ENCODE peak calls at places on chromosomes 6 and 20, in seven cellular contexts. W is dorsolateral prefrontal cortex, M is T-cell, S is NCI-H1417, J is GM13976, V is A172, K is fibroblast of the conjunctiva. E is an unnamed sample.

GRCh38 chr6:37259191-37259590 is 1.2 kb upstream of the TMEM217 start:
- DNase-seq in W (no peak), M (no peak), S (no peak), J (no peak), V (no peak), K (no peak), E (no peak)

GRCh38 chr20:58673119-58673518 is 19.5 kb upstream of the NPEPL1 start:
- DNase-seq in W (no peak), M (no peak), S (no peak), J (no peak), V (no peak), K (no peak), E (no peak)

GRCh38 chr6:10418862-10419748 is 4.2 kb upstream of the TFAP2A start:
- DNase-seq in W (no peak), M (no peak), S (peak), J (peak), V (peak), K (no peak), E (no peak)

GRCh38 chr6:114304304-114304887 is 38.4 kb downstream of the HS3ST5 start:
- DNase-seq in W (no peak), M (no peak), S (no peak), J (no peak), V (peak), K (no peak), E (no peak)

GRCh38 chr6:6712979-6713514 is 124.5 kb downstream of the LY86 start:
- DNase-seq in W (no peak), M (peak), S (no peak), J (no peak), V (peak), K (no peak), E (no peak)

GRCh38 chr6:31728767-31729514 is at the start of gene DDAH2:
- DNase-seq in W (no peak), M (no peak), S (no peak), J (no peak), V (no peak), K (no peak), E (no peak)

GRCh38 chr6:89745728-89746127 is 73.9 kb downstream of the MDN1 start:
- DNase-seq in W (no peak), M (no peak), S (no peak), J (no peak), V (no peak), K (peak), E (no peak)

GRCh38 chr6:44251576-44252524 is 4.9 kb downstream of the HSP90AB1 start:
- DNase-seq in W (no peak), M (no peak), S (no peak), J (no peak), V (no peak), K (no peak), E (no peak)

GRCh38 chr6:144346719-144347446 is 61.7 kb downstream of the UTRN start:
- DNase-seq in W (no peak), M (no peak), S (no peak), J (no peak), V (peak), K (no peak), E (peak)

GRCh38 chr20:48623176-48623905 is 204.5 kb downstream of the PREX1 start:
- DNase-seq in W (no peak), M (no peak), S (no peak), J (no peak), V (no peak), K (no peak), E (no peak)

GRCh38 chr6:103284835-103285234 is 1574.9 kb downstream of the HACE1 start:
- DNase-seq in W (no peak), M (no peak), S (no peak), J (no peak), V (no peak), K (no peak), E (no peak)

GRCh38 chr20:58072695-58073671 is 155.5 kb downstream of the ANKRD60 start:
- DNase-seq in W (no peak), M (no peak), S (no peak), J (no peak), V (no peak), K (no peak), E (no peak)

GRCh38 chr6:142900467-142900961 is 44.5 kb downstream of the HIVEP2 start:
- DNase-seq in W (no peak), M (peak), S (no peak), J (no peak), V (no peak), K (no peak), E (no peak)

GRCh38 chr6:53484409-53485280 is 60.3 kb downstream of the GCLC start:
- DNase-seq in W (peak), M (peak), S (peak), J (peak), V (peak), K (peak), E (peak)

GRCh38 chr20:3479759-3480615 is 9.2 kb downstream of the ATRN start:
- DNase-seq in W (no peak), M (no peak), S (no peak), J (no peak), V (no peak), K (no peak), E (no peak)

GRCh38 chr6:154510144-154510905 is at the start of gene CNKSR3:
- DNase-seq in W (peak), M (no peak), S (peak), J (peak), V (peak), K (peak), E (peak)

GRCh38 chr6:32176476-32177181 is 745 bp upstream of the AGPAT1 start:
- DNase-seq in W (no peak), M (no peak), S (peak), J (no peak), V (peak), K (peak), E (no peak)

GRCh38 chr6:33297956-33298772 is 578 bp downstream of the RGL2 start:
- DNase-seq in W (peak), M (peak), S (peak), J (peak), V (peak), K (peak), E (no peak)

GRCh38 chr6:14194483-14194882 is 76.9 kb downstream of the CD83 start:
- DNase-seq in W (no peak), M (no peak), S (no peak), J (no peak), V (no peak), K (no peak), E (no peak)

GRCh38 chr6:122663981-122664380 is 53.8 kb downstream of the PKIB start:
- DNase-seq in W (no peak), M (no peak), S (no peak), J (no peak), V (no peak), K (no peak), E (no peak)

GRCh38 chr6:40425192-40425919 is 161.8 kb downstream of the LRFN2 start:
- DNase-seq in W (no peak), M (no peak), S (peak), J (no peak), V (no peak), K (no peak), E (no peak)

GRCh38 chr6:11654876-11655275 is 117.3 kb downstream of the TMEM170B start:
- DNase-seq in W (no peak), M (no peak), S (no peak), J (no peak), V (no peak), K (no peak), E (no peak)

GRCh38 chr6:106082735-106083398 is 3.3 kb upstream of the PRDM1 start:
- DNase-seq in W (no peak), M (no peak), S (no peak), J (no peak), V (no peak), K (no peak), E (no peak)

GRCh38 chr20:3080939-3081388 is 3.6 kb downstream of the AVP start:
- DNase-seq in W (no peak), M (no peak), S (no peak), J (no peak), V (peak), K (peak), E (no peak)

GRCh38 chr6:168865-169455 is 123.3 kb upstream of the DUSP22 start:
- DNase-seq in W (no peak), M (no peak), S (no peak), J (peak), V (peak), K (peak), E (peak)

GRCh38 chr6:35049885-35050284 is 91.3 kb downstream of the TCP11 start:
- DNase-seq in W (peak), M (no peak), S (peak), J (no peak), V (no peak), K (peak), E (peak)

GRCh38 chr6:90653750-90654149 is 66.9 kb upstream of the MAP3K7 start:
- DNase-seq in W (no peak), M (no peak), S (no peak), J (no peak), V (no peak), K (no peak), E (no peak)

GRCh38 chr6:77034161-77034560 is 429.1 kb downstream of the HTR1B start:
- DNase-seq in W (no peak), M (no peak), S (no peak), J (no peak), V (peak), K (peak), E (peak)

GRCh38 chr6:102064142-102064541 is 670.6 kb downstream of the GRIK2 start:
- DNase-seq in W (no peak), M (no peak), S (no peak), J (no peak), V (no peak), K (no peak), E (no peak)

E was measured in smooth muscle cell of the brain vasculature.